ENCODE peak calls at places on chromosomes 2 and 18, in eight cellular contexts. D is psoas muscle; L is NCI-H2029 treated with DMSO at 0.1 percent for 48 hours; F is iris pigment epithelial cell; A is astrocyte of the spinal cord; Y is NCI-H1092 treated with DMSO at 0.1 percent for 48 hours; E is stimulated activated CD4-positive, alpha-beta T cell treated with anti-CD3 and anti-CD28 coated beads, Interleukin-4, amount 100 ng/mL, for 4 hours; W is midbrain. I is an unnamed sample.

GRCh38 chr2:174332607-174333001 is 2.1 kb upstream of the SP9 start:
- DNase-seq in F (no peak), E (no peak), A (no peak), Y (no peak), L (no peak), W (no peak), D (no peak), I (no peak)

GRCh38 chr2:220569380-220569779 is 942.0 kb downstream of the SLC4A3 start:
- DNase-seq in A (no peak), F (no peak), D (no peak), L (peak; percentile 16), E (no peak), Y (no peak), W (no peak), I (no peak)

GRCh38 chr2:137764638-137765037 is 199.6 kb upstream of the HNMT start:
- DNase-seq in E (no peak), W (no peak), A (no peak), L (no peak), Y (no peak), F (no peak), D (no peak), I (no peak)

GRCh38 chr18:79556829-79557585 is 122.6 kb upstream of the CTDP1 start:
- DNase-seq in A (no peak), F (no peak), L (no peak), D (no peak), W (no peak), E (no peak), Y (no peak), I (no peak)

GRCh38 chr2:120567128-120567527 is 168.5 kb upstream of the GLI2 start:
- DNase-seq in W (no peak), Y (no peak), F (no peak), D (no peak), E (no peak), A (no peak), L (no peak), I (no peak)

GRCh38 chr18:45006934-45007333 is 326.2 kb downstream of the SETBP1 start:
- DNase-seq in L (no peak), E (no peak), D (no peak), A (peak; percentile 29), F (no peak), W (no peak), Y (no peak), I (no peak)

GRCh38 chr2:57884281-57884680 is 162.3 kb upstream of the VRK2 start:
- DNase-seq in W (no peak), Y (no peak), A (no peak), L (no peak), F (no peak), E (no peak), D (no peak), I (no peak)

GRCh38 chr2:236177967-236178909 is 10.1 kb upstream of the GBX2 start:
- DNase-seq in A (peak; percentile 53), Y (peak; percentile 54), D (peak; percentile 80), W (peak; percentile 56), F (peak; percentile 44), L (peak; percentile 27), E (no peak), I (peak; percentile 69)

GRCh38 chr2:43276962-43277383 is 50.6 kb upstream of the ZFP36L2 start:
- DNase-seq in Y (no peak), L (peak; percentile 78), F (peak; percentile 41), D (no peak), A (peak; percentile 18), E (no peak), W (no peak), I (peak; percentile 70)

GRCh38 chr2:39411186-39411944 is 25.7 kb downstream of the MAP4K3 start:
- DNase-seq in D (no peak), W (no peak), F (peak; percentile 91), L (no peak), A (peak; percentile 85), Y (no peak), E (no peak), I (peak; percentile 91)

GRCh38 chr2:211652366-211652765 is 886.2 kb downstream of the ERBB4 start:
- DNase-seq in F (no peak), W (no peak), Y (no peak), A (no peak), L (peak; percentile 1), E (no peak), D (no peak), I (no peak)

GRCh38 chr2:241873803-241874110 is 4.2 kb downstream of the RTP5 start:
- DNase-seq in F (no peak), L (no peak), A (no peak), D (no peak), Y (no peak), W (no peak), E (no peak), I (no peak)

GRCh38 chr2:219123356-219124143 is 37.1 kb downstream of the NHEJ1 start:
- DNase-seq in D (no peak), A (no peak), E (no peak), F (no peak), L (no peak), W (no peak), Y (no peak), I (no peak)

GRCh38 chr2:47334356-47335136 is 68.4 kb upstream of the MSH2 start:
- DNase-seq in D (no peak), A (no peak), L (no peak), F (no peak), Y (no peak), E (no peak), W (no peak), I (no peak)

GRCh38 chr2:170723446-170723958 is 8.4 kb downstream of the SP5 start:
- DNase-seq in F (no peak), W (no peak), E (no peak), A (no peak), D (no peak), Y (no peak), L (no peak), I (no peak)

GRCh38 chr2:182672471-182673165 is 43.4 kb upstream of the DNAJC10 start:
- DNase-seq in A (peak; percentile 74), Y (no peak), W (no peak), F (peak; percentile 86), D (no peak), E (no peak), L (no peak), I (peak; percentile 61)

GRCh38 chr2:226635221-226635620 is 164.4 kb downstream of the IRS1 start:
- DNase-seq in W (no peak), L (no peak), E (no peak), Y (no peak), A (no peak), D (no peak), F (no peak), I (no peak)

GRCh38 chr18:9094307-9095226 is 7.9 kb upstream of the NDUFV2 start:
- DNase-seq in W (no peak), A (peak; percentile 94), F (peak; percentile 97), L (no peak), D (no peak), E (peak; percentile 61), Y (no peak), I (peak; percentile 62)

GRCh38 chr2:6864938-6865345 is 765 bp downstream of the CMPK2 start:
- DNase-seq in W (no peak), E (no peak), Y (no peak), L (no peak), F (no peak), D (peak; percentile 72), A (no peak), I (no peak)

GRCh38 chr2:64880193-64880951 is 108.8 kb upstream of the SLC1A4 start:
- DNase-seq in L (no peak), F (no peak), D (no peak), E (no peak), A (no peak), Y (no peak), W (no peak), I (no peak)

GRCh38 chr2:239436076-239436475 is 35.3 kb upstream of the HDAC4 start:
- DNase-seq in W (no peak), L (no peak), D (no peak), E (no peak), F (no peak), A (no peak), Y (no peak), I (no peak)

GRCh38 chr2:112749755-112750559 is 14.5 kb downstream of the CKAP2L start:
- DNase-seq in W (peak; percentile 76), E (peak; percentile 72), L (peak; percentile 8), D (peak; percentile 74), F (peak; percentile 78), Y (peak; percentile 34), A (peak; percentile 82), I (peak; percentile 79)

GRCh38 chr2:121804997-121805766 is 49.7 kb downstream of the TSN start:
- DNase-seq in E (no peak), F (no peak), W (no peak), Y (peak; percentile 18), L (peak; percentile 43), A (no peak), D (no peak), I (no peak)

GRCh38 chr2:28997237-28997846 is 16.2 kb downstream of the TOGARAM2 start:
- DNase-seq in E (no peak), F (no peak), A (no peak), D (peak; percentile 48), Y (no peak), W (no peak), L (no peak), I (peak; percentile 47)

GRCh38 chr18:23106575-23106974 is 28.7 kb upstream of the CABLES1 start:
- DNase-seq in D (no peak), W (no peak), E (no peak), A (peak; percentile 97), L (no peak), F (peak; percentile 86), Y (no peak), I (peak; percentile 99)

GRCh38 chr2:455913-456312 is 168.0 kb upstream of the ALKAL2 start:
- DNase-seq in D (no peak), L (no peak), E (no peak), Y (no peak), A (no peak), W (no peak), F (no peak), I (no peak)

GRCh38 chr2:171249689-171250088 is 89.0 kb upstream of the TLK1 start:
- DNase-seq in D (no peak), L (no peak), Y (no peak), F (no peak), W (no peak), A (no peak), E (no peak), I (no peak)

GRCh38 chr2:241219856-241220356 is 31.4 kb downstream of the ANO7 start:
- DNase-seq in E (no peak), L (no peak), W (no peak), Y (no peak), D (no peak), A (no peak), F (no peak), I (no peak)

GRCh38 chr2:20560891-20561702 is 89.8 kb downstream of the HS1BP3 start:
- DNase-seq in A (no peak), E (no peak), D (no peak), L (no peak), Y (no peak), W (no peak), F (no peak), I (no peak)

GRCh38 chr2:229081411-229081810 is 189.7 kb downstream of the PID1 start:
- DNase-seq in F (peak; percentile 28), E (no peak), Y (no peak), L (peak; percentile 47), W (no peak), A (no peak), D (no peak), I (peak; percentile 26)

GRCh38 chr2:137975280-137976271 is 11.3 kb downstream of the HNMT start:
- DNase-seq in E (no peak), L (peak; percentile 78), Y (no peak), D (no peak), F (no peak), A (no peak), W (no peak), I (no peak)

GRCh38 chr2:80354858-80355257 is 50.3 kb upstream of the LRRTM1 start:
- DNase-seq in W (no peak), E (no peak), A (no peak), D (no peak), L (no peak), Y (no peak), F (no peak), I (no peak)

GRCh38 chr2:45950606-45951005 is 299.1 kb downstream of the PRKCE start:
- DNase-seq in A (no peak), E (no peak), D (no peak), F (no peak), W (no peak), L (no peak), Y (no peak), I (no peak)